ENCODE peak calls at places on chromosomes 2 and 18, in ten cellular contexts. One of them, this sample, is unnamed.

GRCh38 chr18:39481281-39481680 is 1915.7 kb upstream of the CELF4 start:
- DNase-seq in T follicular helper cell: no peak
- DNase-seq in stimulated activated CD4-positive, alpha-beta T cell treated with anti-CD3 and anti-CD28 coated beads, Interleukin-15, amount 100 ng/mL, for 1 hour: no peak
- DNase-seq in GM10248: no peak
- DNase-seq in AG09319: no peak
- DNase-seq in AML-193: no peak
- DNase-seq in testis: no peak
- DNase-seq in NCI-H774: no peak
- DNase-seq in T-helper 1 cell: no peak
- DNase-seq in CD8-positive, alpha-beta memory T cell: no peak
- DNase-seq in this sample: no peak

GRCh38 chr2:96342085-96342484 is 6.5 kb downstream of the NCAPH start:
- DNase-seq in T follicular helper cell: no peak
- DNase-seq in stimulated activated CD4-positive, alpha-beta T cell treated with anti-CD3 and anti-CD28 coated beads, Interleukin-15, amount 100 ng/mL, for 1 hour: peak
- DNase-seq in GM10248: no peak
- DNase-seq in AG09319: peak
- DNase-seq in AML-193: no peak
- DNase-seq in testis: no peak
- DNase-seq in NCI-H774: no peak
- DNase-seq in T-helper 1 cell: no peak
- DNase-seq in CD8-positive, alpha-beta memory T cell: peak
- DNase-seq in this sample: peak

GRCh38 chr2:8680931-8681760 is 710 bp upstream of the ID2 start:
- DNase-seq in T follicular helper cell: peak
- DNase-seq in stimulated activated CD4-positive, alpha-beta T cell treated with anti-CD3 and anti-CD28 coated beads, Interleukin-15, amount 100 ng/mL, for 1 hour: peak
- DNase-seq in GM10248: no peak
- DNase-seq in AG09319: peak
- DNase-seq in AML-193: peak
- DNase-seq in testis: peak
- DNase-seq in NCI-H774: peak
- DNase-seq in T-helper 1 cell: peak
- DNase-seq in CD8-positive, alpha-beta memory T cell: peak
- DNase-seq in this sample: peak

GRCh38 chr2:212088353-212088752 is 450.2 kb downstream of the ERBB4 start:
- DNase-seq in T follicular helper cell: no peak
- DNase-seq in stimulated activated CD4-positive, alpha-beta T cell treated with anti-CD3 and anti-CD28 coated beads, Interleukin-15, amount 100 ng/mL, for 1 hour: no peak
- DNase-seq in GM10248: no peak
- DNase-seq in AG09319: no peak
- DNase-seq in AML-193: no peak
- DNase-seq in testis: no peak
- DNase-seq in NCI-H774: no peak
- DNase-seq in T-helper 1 cell: no peak
- DNase-seq in CD8-positive, alpha-beta memory T cell: no peak
- DNase-seq in this sample: peak

GRCh38 chr18:22713511-22713910 is 219.6 kb upstream of the RBBP8 start:
- DNase-seq in T follicular helper cell: no peak
- DNase-seq in stimulated activated CD4-positive, alpha-beta T cell treated with anti-CD3 and anti-CD28 coated beads, Interleukin-15, amount 100 ng/mL, for 1 hour: no peak
- DNase-seq in GM10248: no peak
- DNase-seq in AG09319: no peak
- DNase-seq in AML-193: no peak
- DNase-seq in testis: no peak
- DNase-seq in NCI-H774: no peak
- DNase-seq in T-helper 1 cell: no peak
- DNase-seq in CD8-positive, alpha-beta memory T cell: no peak
- DNase-seq in this sample: no peak

GRCh38 chr2:6081542-6081872 is 389.3 kb downstream of the SOX11 start:
- DNase-seq in T follicular helper cell: no peak
- DNase-seq in stimulated activated CD4-positive, alpha-beta T cell treated with anti-CD3 and anti-CD28 coated beads, Interleukin-15, amount 100 ng/mL, for 1 hour: no peak
- DNase-seq in GM10248: no peak
- DNase-seq in AG09319: no peak
- DNase-seq in AML-193: no peak
- DNase-seq in testis: no peak
- DNase-seq in NCI-H774: no peak
- DNase-seq in T-helper 1 cell: no peak
- DNase-seq in CD8-positive, alpha-beta memory T cell: no peak
- DNase-seq in this sample: no peak

GRCh38 chr18:47872426-47872825 is 58.0 kb downstream of the SMAD2 start:
- DNase-seq in T follicular helper cell: no peak
- DNase-seq in stimulated activated CD4-positive, alpha-beta T cell treated with anti-CD3 and anti-CD28 coated beads, Interleukin-15, amount 100 ng/mL, for 1 hour: no peak
- DNase-seq in GM10248: no peak
- DNase-seq in AG09319: no peak
- DNase-seq in AML-193: no peak
- DNase-seq in testis: no peak
- DNase-seq in NCI-H774: no peak
- DNase-seq in T-helper 1 cell: no peak
- DNase-seq in CD8-positive, alpha-beta memory T cell: no peak
- DNase-seq in this sample: no peak

GRCh38 chr2:10225291-10226031 is 77.2 kb upstream of the HPCAL1 start:
- DNase-seq in T follicular helper cell: no peak
- DNase-seq in stimulated activated CD4-positive, alpha-beta T cell treated with anti-CD3 and anti-CD28 coated beads, Interleukin-15, amount 100 ng/mL, for 1 hour: no peak
- DNase-seq in GM10248: no peak
- DNase-seq in AG09319: no peak
- DNase-seq in AML-193: no peak
- DNase-seq in testis: no peak
- DNase-seq in NCI-H774: no peak
- DNase-seq in T-helper 1 cell: no peak
- DNase-seq in CD8-positive, alpha-beta memory T cell: no peak
- DNase-seq in this sample: no peak

GRCh38 chr2:240791211-240791800 is 28.7 kb downstream of the KIF1A start:
- DNase-seq in T follicular helper cell: no peak
- DNase-seq in stimulated activated CD4-positive, alpha-beta T cell treated with anti-CD3 and anti-CD28 coated beads, Interleukin-15, amount 100 ng/mL, for 1 hour: no peak
- DNase-seq in GM10248: no peak
- DNase-seq in AG09319: no peak
- DNase-seq in AML-193: no peak
- DNase-seq in testis: no peak
- DNase-seq in NCI-H774: no peak
- DNase-seq in T-helper 1 cell: no peak
- DNase-seq in CD8-positive, alpha-beta memory T cell: no peak
- DNase-seq in this sample: no peak

GRCh38 chr18:31176531-31176930 is 13.9 kb upstream of the DSC1 start:
- DNase-seq in T follicular helper cell: no peak
- DNase-seq in stimulated activated CD4-positive, alpha-beta T cell treated with anti-CD3 and anti-CD28 coated beads, Interleukin-15, amount 100 ng/mL, for 1 hour: no peak
- DNase-seq in GM10248: no peak
- DNase-seq in AG09319: no peak
- DNase-seq in AML-193: no peak
- DNase-seq in testis: no peak
- DNase-seq in NCI-H774: no peak
- DNase-seq in T-helper 1 cell: no peak
- DNase-seq in CD8-positive, alpha-beta memory T cell: no peak
- DNase-seq in this sample: no peak

GRCh38 chr2:239440511-239440959 is 39.7 kb upstream of the HDAC4 start:
- DNase-seq in T follicular helper cell: no peak
- DNase-seq in stimulated activated CD4-positive, alpha-beta T cell treated with anti-CD3 and anti-CD28 coated beads, Interleukin-15, amount 100 ng/mL, for 1 hour: no peak
- DNase-seq in GM10248: no peak
- DNase-seq in AG09319: no peak
- DNase-seq in AML-193: no peak
- DNase-seq in testis: no peak
- DNase-seq in NCI-H774: no peak
- DNase-seq in T-helper 1 cell: no peak
- DNase-seq in CD8-positive, alpha-beta memory T cell: no peak
- DNase-seq in this sample: no peak

GRCh38 chr2:235489897-235490296 is 3.9 kb upstream of the AGAP1 start:
- DNase-seq in T follicular helper cell: no peak
- DNase-seq in stimulated activated CD4-positive, alpha-beta T cell treated with anti-CD3 and anti-CD28 coated beads, Interleukin-15, amount 100 ng/mL, for 1 hour: no peak
- DNase-seq in GM10248: no peak
- DNase-seq in AG09319: no peak
- DNase-seq in AML-193: no peak
- DNase-seq in testis: no peak
- DNase-seq in NCI-H774: no peak
- DNase-seq in T-helper 1 cell: no peak
- DNase-seq in CD8-positive, alpha-beta memory T cell: no peak
- DNase-seq in this sample: no peak

GRCh38 chr2:126824663-126825062 is 74.0 kb upstream of the TEX51 start:
- DNase-seq in T follicular helper cell: no peak
- DNase-seq in stimulated activated CD4-positive, alpha-beta T cell treated with anti-CD3 and anti-CD28 coated beads, Interleukin-15, amount 100 ng/mL, for 1 hour: no peak
- DNase-seq in GM10248: no peak
- DNase-seq in AG09319: no peak
- DNase-seq in AML-193: no peak
- DNase-seq in testis: no peak
- DNase-seq in NCI-H774: no peak
- DNase-seq in T-helper 1 cell: no peak
- DNase-seq in CD8-positive, alpha-beta memory T cell: no peak
- DNase-seq in this sample: peak

GRCh38 chr2:62461707-62462106 is 44.3 kb downstream of the TMEM17 start:
- DNase-seq in T follicular helper cell: no peak
- DNase-seq in stimulated activated CD4-positive, alpha-beta T cell treated with anti-CD3 and anti-CD28 coated beads, Interleukin-15, amount 100 ng/mL, for 1 hour: no peak
- DNase-seq in GM10248: no peak
- DNase-seq in AG09319: no peak
- DNase-seq in AML-193: no peak
- DNase-seq in testis: no peak
- DNase-seq in NCI-H774: no peak
- DNase-seq in T-helper 1 cell: no peak
- DNase-seq in CD8-positive, alpha-beta memory T cell: no peak
- DNase-seq in this sample: peak

GRCh38 chr18:12628706-12629702 is 28.9 kb downstream of the SPIRE1 start:
- DNase-seq in T follicular helper cell: no peak
- DNase-seq in stimulated activated CD4-positive, alpha-beta T cell treated with anti-CD3 and anti-CD28 coated beads, Interleukin-15, amount 100 ng/mL, for 1 hour: no peak
- DNase-seq in GM10248: no peak
- DNase-seq in AG09319: no peak
- DNase-seq in AML-193: no peak
- DNase-seq in testis: no peak
- DNase-seq in NCI-H774: no peak
- DNase-seq in T-helper 1 cell: no peak
- DNase-seq in CD8-positive, alpha-beta memory T cell: no peak
- DNase-seq in this sample: peak

GRCh38 chr18:7147399-7147798 is 29.8 kb upstream of the LAMA1 start:
- DNase-seq in T follicular helper cell: no peak
- DNase-seq in stimulated activated CD4-positive, alpha-beta T cell treated with anti-CD3 and anti-CD28 coated beads, Interleukin-15, amount 100 ng/mL, for 1 hour: no peak
- DNase-seq in GM10248: no peak
- DNase-seq in AG09319: no peak
- DNase-seq in AML-193: no peak
- DNase-seq in testis: peak
- DNase-seq in NCI-H774: no peak
- DNase-seq in T-helper 1 cell: no peak
- DNase-seq in CD8-positive, alpha-beta memory T cell: no peak
- DNase-seq in this sample: no peak

GRCh38 chr18:47736376-47737140 is 193.9 kb downstream of the SMAD2 start:
- DNase-seq in T follicular helper cell: no peak
- DNase-seq in stimulated activated CD4-positive, alpha-beta T cell treated with anti-CD3 and anti-CD28 coated beads, Interleukin-15, amount 100 ng/mL, for 1 hour: no peak
- DNase-seq in GM10248: no peak
- DNase-seq in AG09319: no peak
- DNase-seq in AML-193: no peak
- DNase-seq in testis: no peak
- DNase-seq in NCI-H774: no peak
- DNase-seq in T-helper 1 cell: no peak
- DNase-seq in CD8-positive, alpha-beta memory T cell: no peak
- DNase-seq in this sample: no peak

GRCh38 chr2:104867351-104868080 is 13.6 kb downstream of the POU3F3 start:
- DNase-seq in T follicular helper cell: no peak
- DNase-seq in stimulated activated CD4-positive, alpha-beta T cell treated with anti-CD3 and anti-CD28 coated beads, Interleukin-15, amount 100 ng/mL, for 1 hour: no peak
- DNase-seq in GM10248: no peak
- DNase-seq in AG09319: no peak
- DNase-seq in AML-193: no peak
- DNase-seq in testis: no peak
- DNase-seq in NCI-H774: no peak
- DNase-seq in T-helper 1 cell: no peak
- DNase-seq in CD8-positive, alpha-beta memory T cell: no peak
- DNase-seq in this sample: no peak

GRCh38 chr2:27250652-27251379 is 12.0 kb downstream of the SLC30A3 start:
- DNase-seq in T follicular helper cell: no peak
- DNase-seq in stimulated activated CD4-positive, alpha-beta T cell treated with anti-CD3 and anti-CD28 coated beads, Interleukin-15, amount 100 ng/mL, for 1 hour: no peak
- DNase-seq in GM10248: no peak
- DNase-seq in AG09319: no peak
- DNase-seq in AML-193: no peak
- DNase-seq in testis: no peak
- DNase-seq in NCI-H774: no peak
- DNase-seq in T-helper 1 cell: no peak
- DNase-seq in CD8-positive, alpha-beta memory T cell: no peak
- DNase-seq in this sample: no peak

GRCh38 chr2:160859086-160859485 is 301.1 kb upstream of the TANK start:
- DNase-seq in T follicular helper cell: no peak
- DNase-seq in stimulated activated CD4-positive, alpha-beta T cell treated with anti-CD3 and anti-CD28 coated beads, Interleukin-15, amount 100 ng/mL, for 1 hour: no peak
- DNase-seq in GM10248: no peak
- DNase-seq in AG09319: no peak
- DNase-seq in AML-193: no peak
- DNase-seq in testis: no peak
- DNase-seq in NCI-H774: no peak
- DNase-seq in T-helper 1 cell: no peak
- DNase-seq in CD8-positive, alpha-beta memory T cell: no peak
- DNase-seq in this sample: peak

GRCh38 chr18:49561377-49562193 is at the start of gene LIPG:
- DNase-seq in T follicular helper cell: peak
- DNase-seq in stimulated activated CD4-positive, alpha-beta T cell treated with anti-CD3 and anti-CD28 coated beads, Interleukin-15, amount 100 ng/mL, for 1 hour: no peak
- DNase-seq in GM10248: peak
- DNase-seq in AG09319: no peak
- DNase-seq in AML-193: no peak
- DNase-seq in testis: peak
- DNase-seq in NCI-H774: peak
- DNase-seq in T-helper 1 cell: peak
- DNase-seq in CD8-positive, alpha-beta memory T cell: peak
- DNase-seq in this sample: peak

GRCh38 chr2:121207494-121207893 is 77.5 kb downstream of the TFCP2L1 start:
- DNase-seq in T follicular helper cell: no peak
- DNase-seq in stimulated activated CD4-positive, alpha-beta T cell treated with anti-CD3 and anti-CD28 coated beads, Interleukin-15, amount 100 ng/mL, for 1 hour: no peak
- DNase-seq in GM10248: no peak
- DNase-seq in AG09319: no peak
- DNase-seq in AML-193: no peak
- DNase-seq in testis: no peak
- DNase-seq in NCI-H774: no peak
- DNase-seq in T-helper 1 cell: no peak
- DNase-seq in CD8-positive, alpha-beta memory T cell: no peak
- DNase-seq in this sample: no peak

GRCh38 chr2:10278029-10278762 is 24.5 kb upstream of the HPCAL1 start:
- DNase-seq in T follicular helper cell: no peak
- DNase-seq in stimulated activated CD4-positive, alpha-beta T cell treated with anti-CD3 and anti-CD28 coated beads, Interleukin-15, amount 100 ng/mL, for 1 hour: no peak
- DNase-seq in GM10248: no peak
- DNase-seq in AG09319: no peak
- DNase-seq in AML-193: peak
- DNase-seq in testis: peak
- DNase-seq in NCI-H774: no peak
- DNase-seq in T-helper 1 cell: no peak
- DNase-seq in CD8-positive, alpha-beta memory T cell: no peak
- DNase-seq in this sample: peak

GRCh38 chr18:75752864-75753263 is 325.4 kb upstream of the SMIM21 start:
- DNase-seq in T follicular helper cell: no peak
- DNase-seq in stimulated activated CD4-positive, alpha-beta T cell treated with anti-CD3 and anti-CD28 coated beads, Interleukin-15, amount 100 ng/mL, for 1 hour: no peak
- DNase-seq in GM10248: no peak
- DNase-seq in AG09319: no peak
- DNase-seq in AML-193: no peak
- DNase-seq in testis: no peak
- DNase-seq in NCI-H774: no peak
- DNase-seq in T-helper 1 cell: no peak
- DNase-seq in CD8-positive, alpha-beta memory T cell: no peak
- DNase-seq in this sample: no peak

GRCh38 chr18:57427429-57428181 is 7.6 kb upstream of the ONECUT2 start:
- DNase-seq in T follicular helper cell: no peak
- DNase-seq in stimulated activated CD4-positive, alpha-beta T cell treated with anti-CD3 and anti-CD28 coated beads, Interleukin-15, amount 100 ng/mL, for 1 hour: no peak
- DNase-seq in GM10248: peak
- DNase-seq in AG09319: no peak
- DNase-seq in AML-193: no peak
- DNase-seq in testis: peak
- DNase-seq in NCI-H774: no peak
- DNase-seq in T-helper 1 cell: no peak
- DNase-seq in CD8-positive, alpha-beta memory T cell: no peak
- DNase-seq in this sample: no peak

This sample was measured in LHCN-M2.